ENCODE peak calls at places on chromosomes 13 and 19, in four cellular contexts. M is naive thymus-derived CD4-positive, alpha-beta T cell; P is ascending aorta; Y is PC-9. F is an unnamed sample.

GRCh38 chr13:27374650-27375049 is 49.8 kb upstream of the GTF3A start:
- DNase-seq in M (peak; percentile 57), P (no peak), Y (peak; percentile 58), F (peak; percentile 79)

GRCh38 chr13:51970251-51970793 is 40.9 kb downstream of the ATP7B start:
- DNase-seq in M (peak; percentile 40), P (no peak), Y (no peak), F (no peak)

GRCh38 chr19:16637535-16637934 is 9.5 kb upstream of the MED26 start:
- DNase-seq in M (no peak), P (no peak), Y (no peak), F (no peak)

GRCh38 chr19:3687774-3688706 is 12.2 kb downstream of the PIP5K1C start:
- DNase-seq in M (peak; percentile 59), P (no peak), Y (no peak), F (no peak)

GRCh38 chr19:18415177-18415867 is 3.9 kb upstream of the SSBP4 start:
- DNase-seq in M (no peak), P (no peak), Y (no peak), F (peak; percentile 83)

GRCh38 chr13:80508031-80508430 is 167.1 kb upstream of the SPRY2 start:
- DNase-seq in M (no peak), P (no peak), Y (no peak), F (no peak)

GRCh38 chr19:4732680-4733114 is 9.1 kb upstream of the DPP9 start:
- DNase-seq in M (peak; percentile 66), P (no peak), Y (peak; percentile 35), F (peak; percentile 55)

GRCh38 chr13:26679411-26679810 is 81.2 kb downstream of the GPR12 start:
- DNase-seq in M (no peak), P (no peak), Y (no peak), F (no peak)

GRCh38 chr13:112743451-112744305 is 53.8 kb downstream of the ATP11A start:
- DNase-seq in M (no peak), P (no peak), Y (no peak), F (no peak)

GRCh38 chr13:63409791-63410351 is 1994.2 kb upstream of the PCDH20 start:
- DNase-seq in M (no peak), P (no peak), Y (no peak), F (no peak)
- H3K4me3 ChIP-seq in M (no peak overlapping the region), P (no peak overlapping the region), Y (no peak overlapping the region), F (no peak overlapping the region)

GRCh38 chr13:72757792-72758535 is 23.7 kb downstream of the DIS3 start:
- DNase-seq in M (no peak), P (no peak), Y (no peak), F (no peak)
- H3K36me3 ChIP-seq in M (peaks cover 62% of the 10 kb centered on the region), P (peaks cover 71% of the 10 kb centered on the region), Y (peaks cover 51% of the 10 kb centered on the region), F (no peaks in the 10 kb centered on the region)

GRCh38 chr19:5929179-5929578 is 15.1 kb downstream of the CAPS start:
- DNase-seq in M (no peak), P (no peak), Y (no peak), F (no peak)

GRCh38 chr19:5923356-5923755 is 9.3 kb downstream of the CAPS start:
- DNase-seq in M (no peak), P (no peak), Y (no peak), F (no peak)

GRCh38 chr19:5927439-5927821 is 13.4 kb downstream of the CAPS start:
- DNase-seq in M (no peak), P (no peak), Y (no peak), F (no peak)

GRCh38 chr19:5926641-5927438 is 12.8 kb downstream of the CAPS start:
- DNase-seq in M (no peak), P (no peak), Y (no peak), F (peak; percentile 74)

DNA sequence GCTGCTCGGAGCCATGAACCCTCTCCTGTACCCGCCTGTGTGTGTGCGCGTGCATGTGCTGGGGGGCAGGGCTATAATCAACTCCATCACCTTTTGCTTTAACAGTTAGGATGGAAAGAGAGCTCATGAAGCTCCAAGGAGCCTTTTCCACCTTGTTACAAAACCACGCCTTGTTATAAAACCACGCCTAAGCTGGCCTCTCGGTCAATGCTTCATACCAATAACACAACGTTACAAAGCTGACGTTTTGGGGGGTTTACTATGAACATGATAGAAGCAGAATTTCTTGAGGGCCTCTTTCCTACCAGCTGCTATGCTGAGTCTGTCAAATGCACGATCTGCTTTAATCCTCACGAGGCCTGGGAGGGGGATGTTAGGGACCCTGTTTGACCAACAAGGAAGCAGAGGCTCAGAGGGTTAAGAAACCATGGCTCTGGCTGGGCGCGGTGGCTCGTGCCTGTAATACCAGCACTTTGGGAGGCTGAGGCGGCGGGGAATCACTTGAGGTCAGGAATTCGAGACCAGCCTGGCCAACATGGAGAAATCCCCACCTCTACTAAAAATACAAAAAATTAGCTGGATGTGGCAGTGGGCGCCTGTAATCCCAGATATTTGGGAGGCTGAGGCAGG is 11.9 kb downstream of the CAPS start:
- DNase-seq in M (no peak), P (no peak), Y (no peak), F (no peak)
- H3K4me1 ChIP-seq in M (no peaks in the 10 kb centered on the region), P (peaks cover 14% of the 10 kb centered on the region), Y (no peaks in the 10 kb centered on the region), F (peaks cover 6% of the 10 kb centered on the region)

DNA sequence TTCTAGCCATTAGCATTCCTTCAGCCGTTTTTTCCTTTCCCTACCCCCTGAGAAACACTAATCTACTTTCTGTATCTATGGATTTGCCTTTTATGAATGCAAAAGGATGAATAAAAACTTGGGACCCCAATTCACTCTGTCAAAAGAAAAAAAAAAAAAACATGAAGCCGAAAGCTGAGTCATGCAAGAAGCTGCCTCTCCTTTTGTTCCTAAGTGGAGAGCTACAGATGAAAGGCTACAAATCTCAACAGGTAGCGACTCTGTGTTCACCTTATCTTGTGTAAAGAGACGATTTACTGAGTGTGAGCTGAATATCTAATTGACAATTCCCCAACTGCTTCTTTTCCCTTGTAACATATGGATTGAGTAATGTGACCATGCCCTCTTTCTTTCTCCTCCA is 1072.8 kb downstream of the UQCRFS1 start:
- DNase-seq in M (no peak), P (no peak), Y (no peak), F (no peak)
- H3K4me3 ChIP-seq in M (no peak overlapping the region), P (no peak overlapping the region), Y (no peak overlapping the region), F (no peak overlapping the region)

GRCh38 chr19:57779220-57779845 is 9.9 kb downstream of the ZNF586 start:
- DNase-seq in M (no peak), P (no peak), Y (no peak), F (no peak)

GRCh38 chr19:57776764-57777296 is 7.4 kb downstream of the ZNF586 start:
- DNase-seq in M (no peak), P (no peak), Y (no peak), F (no peak)

GRCh38 chr19:57773488-57773887 is 4.0 kb downstream of the ZNF586 start:
- DNase-seq in M (no peak), P (no peak), Y (no peak), F (no peak)

GRCh38 chr19:57778358-57778757 is 8.9 kb downstream of the ZNF586 start:
- DNase-seq in M (no peak), P (no peak), Y (no peak), F (no peak)
- H3K36me3 ChIP-seq in M (peaks cover 76% of the 10 kb centered on the region), P (peaks cover 55% of the 10 kb centered on the region), Y (peaks cover 69% of the 10 kb centered on the region), F (no peaks in the 10 kb centered on the region)

GRCh38 chr13:79405501-79405830 is 589 bp downstream of the RBM26 start:
- DNase-seq in M (no peak), P (no peak), Y (no peak), F (peak; percentile 45)
- H3K4me1 ChIP-seq in M (peaks cover 35% of the 10 kb centered on the region), P (peaks cover 37% of the 10 kb centered on the region), Y (peaks cover 43% of the 10 kb centered on the region), F (peaks cover 23% of the 10 kb centered on the region)

DNA sequence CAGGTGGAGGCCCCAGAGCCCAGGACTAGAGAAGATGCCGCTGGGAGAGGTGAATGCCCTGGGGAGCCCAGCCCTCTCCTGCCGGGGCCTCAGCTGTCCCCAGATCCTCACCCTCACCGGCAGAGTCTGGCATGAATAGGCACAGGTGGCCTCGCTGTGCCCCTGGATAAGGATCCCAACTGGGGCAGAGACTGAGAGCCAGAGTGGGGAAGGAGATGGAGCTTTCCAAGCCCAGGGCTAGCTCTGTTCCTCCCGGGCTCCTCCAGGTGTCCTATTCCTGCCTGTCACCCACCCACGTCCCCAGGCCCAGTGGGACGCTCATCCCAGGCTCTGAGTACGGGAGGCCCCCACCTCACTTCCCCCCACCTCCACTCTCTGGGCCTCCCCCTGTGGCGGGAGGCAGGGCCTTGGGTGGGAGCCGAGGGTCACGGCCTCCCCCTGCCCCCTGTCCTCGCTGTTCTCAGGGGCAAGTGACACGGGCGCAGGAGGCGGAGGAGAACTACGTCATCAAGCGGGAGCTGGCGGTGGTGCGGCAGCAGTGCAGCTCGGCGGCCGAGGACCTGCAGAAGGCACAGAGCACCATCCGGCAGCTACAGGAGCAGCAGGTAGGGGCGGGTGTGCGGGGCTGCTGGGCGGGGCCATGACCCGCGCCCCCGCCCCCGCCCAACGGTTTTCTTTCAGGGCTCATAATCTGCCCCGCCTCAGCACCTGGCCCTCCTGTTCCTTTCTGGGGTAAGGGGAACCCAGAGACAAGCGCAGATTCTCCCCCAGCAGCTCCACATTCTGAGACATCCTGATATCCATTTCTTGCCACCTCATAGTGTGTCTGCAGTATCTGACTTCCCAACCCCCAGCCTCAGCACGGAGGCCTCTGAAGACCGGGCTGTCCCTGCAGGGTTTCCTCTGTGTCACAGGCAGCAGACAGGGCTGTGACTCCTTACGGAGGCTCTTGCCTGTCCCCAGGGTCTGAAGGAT is 16.2 kb downstream of the PRR36 start:
- DNase-seq in M (no peak), P (no peak), Y (no peak), F (no peak)
- H3K4me3 ChIP-seq in M (no peak overlapping the region), P (no peak overlapping the region), Y (no peak overlapping the region), F (no peak overlapping the region)

GRCh38 chr19:49004133-49004532 is 10.4 kb downstream of the RUVBL2 start:
- DNase-seq in M (no peak), P (no peak), Y (no peak), F (no peak)
- H3K36me3 ChIP-seq in M (peaks cover 57% of the 10 kb centered on the region), P (peaks cover 54% of the 10 kb centered on the region), Y (peaks cover 35% of the 10 kb centered on the region), F (no peaks in the 10 kb centered on the region)